ENCODE peak calls at places on chromosomes 11 and 22, in six cellular contexts. L, F, U, D, B and O are unnamed samples.

GRCh38 chr11:94525933-94526332 is 13.7 kb downstream of the C11orf97 start:
- DNase-seq in F (no peak), B (peak; percentile 75), U (peak; percentile 63), L (peak; percentile 82), D (peak; percentile 84), O (no peak)

GRCh38 chr11:44484211-44484610 is 81.3 kb upstream of the CD82 start:
- DNase-seq in L (peak; percentile 79), D (peak; percentile 42), B (no peak), F (no peak), U (no peak), O (no peak)

GRCh38 chr22:36084717-36085116 is 56.1 kb upstream of the RBFOX2 start:
- DNase-seq in D (no peak), L (no peak), U (no peak), F (no peak), B (no peak), O (no peak)

GRCh38 chr22:49807780-49808708 is 19.6 kb downstream of the BRD1 start:
- DNase-seq in D (no peak), B (no peak), L (no peak), F (peak; percentile 53), U (no peak), O (no peak)

GRCh38 chr22:39519681-39520053 is 695 bp upstream of the ATF4 start:
- DNase-seq in F (no peak), L (no peak), U (peak; percentile 79), D (no peak), B (peak; percentile 61), O (no peak)

GRCh38 chr11:19519912-19520641 is 192.6 kb upstream of the NAV2 start:
- DNase-seq in F (no peak), D (no peak), U (no peak), L (no peak), B (no peak), O (peak; percentile 55)

GRCh38 chr11:20015529-20016427 is 144.5 kb downstream of the DBX1 start:
- DNase-seq in D (no peak), B (no peak), L (no peak), F (no peak), U (no peak), O (no peak)

GRCh38 chr11:128506999-128507591 is 80.3 kb downstream of the ETS1 start:
- DNase-seq in U (peak; percentile 61), F (peak; percentile 61), L (peak; percentile 59), D (peak; percentile 97), B (peak; percentile 96), O (peak; percentile 93)

GRCh38 chr11:849951-850776 is 7.5 kb downstream of the TSPAN4 start:
- DNase-seq in U (no peak), D (no peak), L (no peak), F (no peak), B (no peak), O (no peak)

GRCh38 chr11:115530752-115531151 is 26.5 kb upstream of the CADM1 start:
- DNase-seq in D (no peak), U (no peak), B (no peak), F (no peak), L (no peak), O (no peak)

DNA sequence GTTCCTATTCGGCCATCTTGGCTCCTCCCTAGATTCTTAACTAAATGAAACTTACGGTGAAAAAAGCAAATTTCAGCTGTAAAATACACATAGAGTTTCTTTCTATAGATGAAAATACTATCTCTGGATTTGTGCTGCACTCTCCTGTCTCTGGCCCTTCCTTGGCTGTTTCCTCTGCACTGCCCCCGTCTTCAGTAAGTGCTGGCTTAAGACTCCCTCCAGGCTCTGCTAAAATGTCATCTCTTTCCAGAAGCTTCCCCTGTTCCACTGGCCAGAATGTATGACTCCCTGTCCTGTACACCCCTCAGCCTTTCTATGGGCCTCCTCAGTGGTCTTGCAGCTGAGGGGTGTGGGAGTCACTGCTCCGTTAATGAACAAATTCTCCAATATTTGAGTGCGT is 109.1 kb upstream of the NARS2 start:
- DNase-seq in B (no peak), L (no peak), F (no peak), D (no peak), U (no peak), O (no peak)
- H3K4me3 ChIP-seq in B (no peak overlapping the region), L (no peak overlapping the region), F (no peak overlapping the region), D (no peak overlapping the region), U (no peak overlapping the region), O (no peak overlapping the region)

GRCh38 chr11:111230122-111230465 is 15.4 kb upstream of the POU2AF2 start:
- DNase-seq in L (no peak), U (no peak), D (no peak), B (no peak), F (no peak), O (no peak)
- H3K4me3 ChIP-seq in L (peak overlapping the region; percentile 49), U (no peak overlapping the region), D (no peak overlapping the region), B (peak overlapping the region; percentile 49), F (peak overlapping the region; percentile 6), O (peak overlapping the region; percentile 74)

DNA sequence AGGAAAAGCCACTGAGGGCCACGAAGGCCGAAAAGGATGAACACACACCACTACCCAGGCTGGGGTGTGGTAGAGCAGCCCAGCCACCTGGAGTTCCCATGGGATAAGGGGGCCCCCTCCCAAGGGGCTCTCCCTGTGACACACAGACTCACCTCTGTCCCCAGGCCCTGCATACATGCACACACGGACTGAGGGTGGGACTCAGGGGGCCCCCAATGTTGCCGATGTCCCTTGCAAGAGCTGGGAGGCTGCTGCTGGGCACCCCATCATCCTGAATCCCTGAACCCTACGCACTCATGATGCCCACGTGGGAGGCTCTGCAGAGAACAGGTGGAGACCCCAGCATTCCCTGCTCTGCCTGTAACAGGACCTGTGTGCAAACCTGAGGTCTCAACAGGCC is 14.5 kb downstream of the SHANK2 start:
- DNase-seq in F (no peak), L (no peak), B (no peak), U (no peak), D (no peak), O (peak; percentile 49)
- H3K4me3 ChIP-seq in F (no peak overlapping the region), L (no peak overlapping the region), B (no peak overlapping the region), U (no peak overlapping the region), D (no peak overlapping the region), O (no peak overlapping the region)

GRCh38 chr11:85626496-85626895 is 648 bp downstream of the DLG2 start:
- DNase-seq in L (no peak), B (no peak), U (no peak), D (no peak), F (no peak), O (no peak)
- H3K4me3 ChIP-seq in L (peak overlapping the region; percentile 70), B (peak overlapping the region; percentile 84), U (peak overlapping the region; percentile 75), D (no peak overlapping the region), F (no peak overlapping the region), O (peak overlapping the region; percentile 93)

GRCh38 chr11:48043111-48043997 is 63.0 kb downstream of the PTPRJ start:
- DNase-seq in L (no peak), D (no peak), B (no peak), F (no peak), U (no peak), O (no peak)
- H3K4me3 ChIP-seq in L (no peak overlapping the region), D (no peak overlapping the region), B (no peak overlapping the region), F (no peak overlapping the region), U (no peak overlapping the region), O (no peak overlapping the region)

GRCh38 chr11:120511804-120512726 is 517 bp downstream of the GRIK4 start:
- DNase-seq in L (no peak), F (no peak), B (no peak), D (no peak), U (no peak), O (peak; percentile 69)
- H3K4me3 ChIP-seq in L (peak overlapping the region; percentile 41), F (no peak overlapping the region), B (peak overlapping the region; percentile 39), D (no peak overlapping the region), U (no peak overlapping the region), O (peak overlapping the region; percentile 79)

DNA sequence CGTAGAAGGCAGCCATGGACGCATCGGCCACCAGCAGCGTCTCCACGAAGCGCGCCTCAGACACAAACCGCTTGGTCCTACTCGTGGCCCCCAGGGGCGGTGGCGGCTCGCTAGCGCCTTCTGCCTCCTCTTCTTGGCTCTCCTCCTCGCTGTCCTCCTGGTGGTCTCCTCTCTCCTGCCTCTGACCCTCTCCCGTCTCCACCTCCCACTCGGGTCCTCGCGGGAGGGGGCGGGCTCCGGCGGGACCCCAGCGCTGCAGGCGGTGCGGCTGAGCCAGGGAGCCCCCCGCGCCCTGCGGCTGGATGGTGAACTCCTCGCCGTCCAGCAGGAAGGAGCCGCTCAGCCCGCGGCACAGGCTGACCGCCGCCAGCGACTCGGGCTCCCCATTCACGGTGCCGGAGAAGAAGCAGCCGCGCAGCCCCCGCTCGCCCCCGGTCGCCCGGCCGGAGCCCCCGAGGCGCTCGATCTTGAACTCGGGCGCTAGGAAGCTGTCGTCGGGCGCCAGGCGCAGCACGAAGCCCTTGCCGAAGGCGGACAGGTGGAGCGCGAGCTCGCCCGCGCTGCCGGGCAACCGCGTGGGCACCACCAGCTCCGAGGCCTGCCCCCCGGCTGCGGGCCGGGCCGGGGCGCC is 713 bp downstream of the ADAMTS8 start:
- DNase-seq in D (no peak), L (no peak), B (no peak), U (no peak), F (no peak), O (no peak)
- H3K4me3 ChIP-seq in D (no peak overlapping the region), L (peak overlapping the region; percentile 35), B (peak overlapping the region; percentile 52), U (no peak overlapping the region), F (no peak overlapping the region), O (peak overlapping the region; percentile 80)

DNA sequence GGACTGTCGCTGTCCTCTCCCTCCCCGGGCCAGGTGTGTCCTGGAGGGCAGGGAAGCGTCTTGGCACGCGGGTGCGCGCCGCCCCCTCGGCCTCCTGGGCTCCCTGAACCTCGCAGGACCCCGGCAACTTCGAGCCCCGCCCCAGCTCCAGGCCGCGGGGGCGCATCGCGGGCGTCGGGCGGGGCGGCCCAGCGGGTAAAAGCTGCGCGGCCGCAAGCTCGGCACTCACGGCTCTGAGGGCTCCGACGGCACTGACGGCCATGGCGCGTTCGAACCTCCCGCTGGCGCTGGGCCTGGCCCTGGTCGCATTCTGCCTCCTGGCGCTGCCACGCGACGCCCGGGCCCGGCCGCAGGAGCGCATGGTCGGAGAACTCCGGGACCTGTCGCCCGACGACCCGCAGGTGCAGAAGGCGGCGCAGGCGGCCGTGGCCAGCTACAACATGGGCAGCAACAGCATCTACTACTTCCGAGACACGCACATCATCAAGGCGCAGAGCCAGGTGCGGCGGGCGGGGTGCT is at the start of gene CST6:
- DNase-seq in U (no peak), B (no peak), D (no peak), F (no peak), L (no peak), O (no peak)
- H3K4me3 ChIP-seq in U (no peak within 1 kb of the TSS), B (peak within 1 kb of the TSS; percentile 6), D (no peak within 1 kb of the TSS), F (no peak within 1 kb of the TSS), L (no peak within 1 kb of the TSS), O (peak within 1 kb of the TSS; percentile 66)

GRCh38 chr11:6413791-6414231 is 5.1 kb downstream of the APBB1 start:
- DNase-seq in F (peak; percentile 68), U (no peak), B (no peak), D (no peak), L (no peak), O (no peak)
- H3K4me3 ChIP-seq in F (no peak overlapping the region), U (no peak overlapping the region), B (no peak overlapping the region), D (no peak overlapping the region), L (no peak overlapping the region), O (no peak overlapping the region)